ENCODE peak calls at places on chromosomes 1 and 21, in eight cellular contexts. Z is GM12865, I is breast epithelium, F is nephron progenitor cell, G is neural progenitor cell, A is cardiac muscle cell, T is DND-41, Q is AG04449. N is an unnamed sample.

GRCh38 chr1:93816970-93817738 is 61.9 kb downstream of the DNTTIP2 start:
- DNase-seq in Z (no peak), I (no peak), F (no peak), G (no peak), A (no peak), T (peak; percentile 45), Q (no peak), N (no peak)

GRCh38 chr1:20227704-20228103 is 41.4 kb upstream of the PLA2G2C start:
- DNase-seq in Z (no peak), I (no peak), F (no peak), G (no peak), A (no peak), T (no peak), Q (no peak), N (no peak)

GRCh38 chr1:172134087-172134731 is 286.3 kb upstream of the C1orf105 start:
- DNase-seq in Z (peak; percentile 42), I (no peak), F (no peak), G (no peak), A (no peak), T (no peak), Q (no peak), N (no peak)

GRCh38 chr1:244341455-244342450 is 110.0 kb downstream of the ADSS2 start:
- DNase-seq in Z (no peak), I (no peak), F (no peak), G (peak; percentile 51), A (no peak), T (no peak), Q (no peak), N (no peak)

GRCh38 chr1:240820816-240821215 is 208.9 kb upstream of the GREM2 start:
- DNase-seq in Z (peak; percentile 14), I (no peak), F (no peak), G (no peak), A (no peak), T (no peak), Q (no peak), N (no peak)

GRCh38 chr1:153945795-153946621 is 510 bp downstream of the DENND4B start:
- DNase-seq in Z (peak; percentile 97), I (peak; percentile 76), F (peak; percentile 62), G (peak; percentile 57), A (peak; percentile 74), T (peak; percentile 68), Q (no peak), N (peak; percentile 84)

GRCh38 chr1:22673486-22674409 is 20.7 kb downstream of the C1QB start:
- DNase-seq in Z (peak; percentile 59), I (no peak), F (peak; percentile 71), G (peak; percentile 93), A (peak; percentile 74), T (no peak), Q (peak; percentile 7), N (no peak)

GRCh38 chr1:107677674-107678073 is 287.3 kb downstream of the VAV3 start:
- DNase-seq in Z (no peak), I (no peak), F (no peak), G (no peak), A (no peak), T (no peak), Q (no peak), N (no peak)

GRCh38 chr21:42646076-42646825 is 7.2 kb upstream of the PDE9A start:
- DNase-seq in Z (no peak), I (no peak), F (no peak), G (no peak), A (no peak), T (no peak), Q (no peak), N (no peak)

GRCh38 chr21:44955141-44955802 is 15.4 kb downstream of the SLX9 start:
- DNase-seq in Z (no peak), I (no peak), F (no peak), G (no peak), A (no peak), T (no peak), Q (no peak), N (no peak)

GRCh38 chr1:44613932-44614331 is 60.3 kb downstream of the TMEM53 start:
- DNase-seq in Z (no peak), I (no peak), F (no peak), G (peak; percentile 47), A (peak; percentile 30), T (no peak), Q (no peak), N (no peak)

GRCh38 chr1:9447215-9447960 is 91.9 kb upstream of the SLC25A33 start:
- DNase-seq in Z (no peak), I (no peak), F (no peak), G (no peak), A (no peak), T (no peak), Q (no peak), N (no peak)

GRCh38 chr1:224339422-224340033 is 9.6 kb upstream of the NVL start:
- DNase-seq in Z (no peak), I (no peak), F (no peak), G (no peak), A (no peak), T (no peak), Q (no peak), N (no peak)

GRCh38 chr1:224747578-224747977 is 131.5 kb downstream of the CNIH3 start:
- DNase-seq in Z (peak; percentile 79), I (no peak), F (no peak), G (no peak), A (no peak), T (peak; percentile 75), Q (no peak), N (no peak)

GRCh38 chr1:232554431-232554830 is 75.5 kb downstream of the SIPA1L2 start:
- DNase-seq in Z (no peak), I (no peak), F (no peak), G (no peak), A (no peak), T (no peak), Q (no peak), N (no peak)

GRCh38 chr1:17027403-17027802 is 15.7 kb upstream of the ATP13A2 start:
- DNase-seq in Z (no peak), I (no peak), F (no peak), G (no peak), A (no peak), T (no peak), Q (no peak), N (no peak)

GRCh38 chr1:207470927-207471326 is 16.8 kb downstream of the CR2 start:
- DNase-seq in Z (no peak), I (no peak), F (no peak), G (no peak), A (no peak), T (peak; percentile 54), Q (no peak), N (no peak)

GRCh38 chr1:42979888-42980800 is 21.5 kb upstream of the SLC2A1 start:
- DNase-seq in Z (no peak), I (no peak), F (no peak), G (no peak), A (no peak), T (no peak), Q (no peak), N (no peak)

GRCh38 chr1:42981406-42981805 is 22.7 kb upstream of the SLC2A1 start:
- DNase-seq in Z (no peak), I (no peak), F (no peak), G (peak; percentile 47), A (no peak), T (no peak), Q (no peak), N (no peak)

GRCh38 chr1:42983253-42983652 is 24.6 kb upstream of the SLC2A1 start:
- DNase-seq in Z (no peak), I (no peak), F (no peak), G (no peak), A (no peak), T (no peak), Q (no peak), N (no peak)

GRCh38 chr1:42982641-42983040 is 24.0 kb upstream of the SLC2A1 start:
- DNase-seq in Z (no peak), I (no peak), F (no peak), G (no peak), A (no peak), T (no peak), Q (no peak), N (no peak)

DNA sequence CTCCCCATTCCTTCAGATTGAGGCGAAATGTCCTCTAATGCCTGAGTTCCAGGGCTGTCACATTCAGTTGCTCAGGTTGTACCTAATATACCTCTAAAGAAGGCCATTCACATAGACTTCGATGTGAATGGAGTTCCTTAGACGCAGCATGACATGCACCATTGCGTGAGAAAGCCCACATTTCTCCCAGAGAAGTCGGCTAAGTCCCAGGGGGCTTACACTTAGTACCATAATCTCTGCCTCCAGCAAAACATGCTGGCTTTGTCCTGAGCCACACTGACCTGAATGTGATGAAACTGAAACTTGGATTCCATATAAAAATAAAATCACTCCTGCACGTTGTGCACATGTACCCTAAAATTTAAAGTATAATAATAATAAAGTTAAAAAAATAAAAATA is 23.2 kb upstream of the SLC2A1 start:
- DNase-seq in Z (no peak), I (no peak), F (no peak), G (no peak), A (no peak), T (no peak), Q (no peak), N (no peak)
- TF ChIP-seq CTCF in Z (no peak), I (no peak), F (no peak), G (no peak), A (no peak), T (no peak), Q (no peak), N (no peak)

DNA sequence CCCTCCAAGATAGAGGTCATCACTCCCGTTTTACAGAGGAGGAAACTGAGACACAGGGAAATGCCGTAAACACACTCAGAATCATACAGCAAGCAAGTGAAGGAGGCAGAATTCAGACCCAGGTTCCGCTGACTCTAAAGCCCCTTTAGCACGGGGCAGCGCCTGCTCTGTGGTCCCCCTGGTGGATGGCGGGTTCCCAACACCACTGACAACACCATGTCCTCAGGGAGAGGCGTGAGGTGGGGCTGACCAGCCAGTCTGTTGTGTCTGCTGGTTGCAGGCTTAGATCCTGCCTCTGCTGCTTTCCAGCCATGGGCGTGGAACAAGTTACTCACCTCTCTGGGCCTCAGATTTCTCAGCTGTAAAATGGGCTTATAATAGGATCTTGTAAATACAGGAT is 617.3 kb downstream of the MATN1 start:
- DNase-seq in Z (peak; percentile 29), I (no peak), F (peak; percentile 70), G (peak; percentile 82), A (peak; percentile 61), T (no peak), Q (no peak), N (no peak)
- TF ChIP-seq CTCF in Z (peak; percentile 45), I (no peak), F (peak; percentile 64), G (peak; percentile 70), A (peak; percentile 60), T (peak; percentile 55), Q (peak; percentile 79), N (peak; percentile 40)

DNA sequence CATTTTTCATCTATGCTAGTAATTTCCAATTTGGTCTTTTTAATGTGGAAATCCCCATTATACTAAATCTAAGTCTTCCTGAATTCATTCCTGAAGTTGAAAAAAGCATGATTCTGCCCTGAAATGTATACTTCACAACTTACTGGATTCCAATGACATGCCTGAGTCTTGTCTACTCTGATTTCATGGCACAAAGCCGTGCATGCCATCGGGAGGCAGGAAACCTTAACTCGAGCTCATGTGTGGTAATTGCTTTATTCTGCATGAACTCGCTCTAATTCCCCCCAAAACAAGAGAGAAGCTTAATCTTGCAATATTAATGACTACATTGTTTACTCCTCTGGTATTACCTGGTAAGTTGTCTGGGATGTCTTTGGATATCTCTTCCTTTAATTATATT is 39.6 kb upstream of the PBX1 start:
- DNase-seq in Z (no peak), I (no peak), F (no peak), G (no peak), A (no peak), T (no peak), Q (no peak), N (no peak)
- TF ChIP-seq CTCF in Z (no peak), I (no peak), F (no peak), G (no peak), A (no peak), T (no peak), Q (no peak), N (no peak)

GRCh38 chr1:114581335-114582287 is at the start of gene BCAS2:
- DNase-seq in Z (peak; percentile 98), I (peak; percentile 96), F (peak; percentile 84), G (peak; percentile 93), A (peak; percentile 97), T (peak; percentile 97), Q (peak; percentile 93), N (peak; percentile 97)
- TF ChIP-seq CTCF in Z (no peak), I (no peak), F (no peak), G (no peak), A (no peak), T (peak; percentile 10), Q (no peak), N (no peak)

N was measured in gastrocnemius medialis.